ENCODE peak calls at places on chromosomes 1 and 21, in six cellular contexts. V is right lobe of liver, D is fibroblast of pulmonary artery, X is HCT116, W is prostate gland, P is esophagus squamous epithelium. B is an unnamed sample.

GRCh38 chr1:16111771-16112557 is 38.5 kb upstream of the FAM131C start:
- DNase-seq in P (no peak), W (no peak), D (peak), V (no peak), X (no peak), B (peak)

GRCh38 chr1:211345719-211346118 is 19.1 kb downstream of the TRAF5 start:
- DNase-seq in V (no peak), D (no peak), P (no peak), W (no peak), X (no peak), B (no peak)

GRCh38 chr21:16541366-16541765 is 811.6 kb downstream of the USP25 start:
- DNase-seq in D (no peak), W (no peak), X (no peak), P (no peak), V (no peak), B (no peak)

GRCh38 chr21:37159053-37159776 is 86.2 kb downstream of the TTC3 start:
- DNase-seq in X (no peak), V (no peak), W (no peak), D (no peak), P (no peak), B (no peak)

GRCh38 chr1:10852998-10853520 is 56.6 kb upstream of the CASZ1 start:
- DNase-seq in P (no peak), V (no peak), D (no peak), X (no peak), W (no peak), B (no peak)

GRCh38 chr1:165129568-165130164 is 226.8 kb downstream of the LMX1A start:
- DNase-seq in D (peak), W (peak), P (no peak), X (peak), V (peak), B (peak)

GRCh38 chr1:71047635-71048607 is at the start of gene PTGER3:
- DNase-seq in V (peak), D (no peak), X (no peak), P (no peak), W (peak), B (no peak)

GRCh38 chr1:55065649-55066048 is 26.3 kb downstream of the PCSK9 start:
- DNase-seq in W (no peak), X (no peak), V (no peak), P (no peak), D (no peak), B (no peak)

GRCh38 chr21:44932366-44933181 is 7.3 kb upstream of the SLX9 start:
- DNase-seq in D (no peak), X (no peak), W (no peak), V (peak), P (no peak), B (no peak)

GRCh38 chr1:62306065-62306464 is 13.2 kb downstream of the KANK4 start:
- DNase-seq in P (no peak), W (no peak), V (no peak), D (no peak), X (no peak), B (no peak)

GRCh38 chr1:241323510-241323909 is 33.5 kb downstream of the RGS7 start:
- DNase-seq in V (no peak), X (no peak), D (peak), W (no peak), P (no peak), B (peak)

GRCh38 chr1:36881541-36881940 is 152.8 kb downstream of the GRIK3 start:
- DNase-seq in W (peak), D (no peak), P (no peak), V (no peak), X (no peak), B (no peak)

GRCh38 chr1:218425647-218426342 is 80.7 kb downstream of the TGFB2 start:
- DNase-seq in D (peak), X (no peak), P (no peak), V (no peak), W (no peak), B (no peak)

GRCh38 chr1:77044133-77044849 is 174.9 kb downstream of the PIGK start:
- DNase-seq in V (no peak), P (no peak), D (no peak), W (no peak), X (no peak), B (no peak)

GRCh38 chr1:27391511-27392095 is 819 bp upstream of the GPR3 start:
- DNase-seq in D (peak), P (no peak), X (peak), W (peak), V (peak), B (no peak)

GRCh38 chr1:184237588-184237987 is 149.2 kb upstream of the C1orf21 start:
- DNase-seq in V (no peak), P (no peak), X (no peak), W (no peak), D (no peak), B (no peak)

GRCh38 chr1:246041360-246041759 is 465.7 kb downstream of the SMYD3 start:
- DNase-seq in P (no peak), W (no peak), D (no peak), X (no peak), V (no peak), B (no peak)

GRCh38 chr1:51906306-51907078 is 28.0 kb upstream of the NRDC start:
- DNase-seq in W (no peak), X (no peak), D (peak), V (no peak), P (no peak), B (peak)

GRCh38 chr1:200895801-200896570 is 1.3 kb downstream of the INAVA start:
- DNase-seq in W (no peak), V (no peak), P (no peak), D (no peak), X (no peak), B (no peak)

GRCh38 chr1:154155282-154155681 is 409 bp upstream of the NUP210L start:
- DNase-seq in W (peak), V (no peak), D (peak), X (no peak), P (no peak), B (no peak)

GRCh38 chr1:43235451-43236121 is 34.2 kb upstream of the TMEM125 start:
- DNase-seq in V (peak), D (no peak), X (no peak), P (no peak), W (peak), B (no peak)

GRCh38 chr1:58784758-58785423 is 1.0 kb upstream of the JUN start:
- DNase-seq in P (peak), W (peak), D (peak), V (peak), X (peak), B (peak)

GRCh38 chr1:20546637-20547036 is 5.7 kb upstream of the FAM43B start:
- DNase-seq in P (no peak), W (no peak), V (no peak), D (no peak), X (no peak), B (no peak)

GRCh38 chr1:20551945-20552727 is at the start of gene FAM43B:
- DNase-seq in D (peak), W (no peak), P (no peak), X (no peak), V (peak), B (no peak)

GRCh38 chr1:20552728-20553571 is 577 bp downstream of the FAM43B start:
- DNase-seq in X (no peak), P (no peak), D (peak), V (no peak), W (no peak), B (no peak)

GRCh38 chr1:20555025-20555757 is 2.8 kb downstream of the FAM43B start:
- DNase-seq in X (no peak), V (no peak), P (no peak), W (no peak), D (peak), B (no peak)

DNA sequence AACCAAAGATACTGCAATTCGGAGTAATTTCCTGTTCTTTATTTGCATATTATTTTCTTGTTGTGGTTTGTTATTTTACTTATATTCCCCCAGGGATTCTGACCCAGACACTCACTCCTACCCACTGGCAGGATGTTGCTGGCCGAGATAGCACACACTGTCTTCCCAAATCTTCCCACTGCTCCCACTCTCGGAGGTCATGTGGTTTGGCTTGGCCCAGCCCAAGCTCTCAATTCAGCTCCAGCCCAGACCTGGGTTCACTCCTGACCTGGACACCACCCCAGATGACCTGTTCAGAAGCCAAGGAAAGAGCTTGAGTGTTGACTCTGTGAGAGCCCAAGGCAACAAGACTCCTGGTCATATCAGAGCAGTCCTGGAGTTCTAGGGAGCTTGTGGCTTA is 1.2 kb upstream of the FAM43B start:
- DNase-seq in W (no peak), P (no peak), V (no peak), X (no peak), D (no peak), B (no peak)
- H3K4me3 ChIP-seq in W (no peak), P (no peak), V (no peak), X (no peak), D (no peak), B (no peak)

GRCh38 chr1:187417524-187417923 is 588.8 kb downstream of the PLA2G4A start:
- DNase-seq in V (no peak), X (no peak), W (no peak), D (no peak), P (no peak), B (no peak)

GRCh38 chr1:187411118-187411517 is 582.4 kb downstream of the PLA2G4A start:
- DNase-seq in V (no peak), P (no peak), D (no peak), W (no peak), X (no peak), B (no peak)

GRCh38 chr1:187415065-187415464 is 586.3 kb downstream of the PLA2G4A start:
- DNase-seq in P (no peak), X (no peak), W (no peak), D (no peak), V (no peak), B (no peak)

GRCh38 chr1:187409341-187409740 is 580.6 kb downstream of the PLA2G4A start:
- DNase-seq in W (no peak), P (no peak), X (no peak), V (no peak), D (peak), B (no peak)

GRCh38 chr1:187413770-187414169 is 585.0 kb downstream of the PLA2G4A start:
- DNase-seq in V (no peak), W (no peak), D (peak), X (peak), P (no peak), B (no peak)
- TF ChIP-seq CTCF in V (peak), W (peak), D (peak), X (peak), P (no peak), B (no peak)

GRCh38 chr1:240044620-240045019 is 47.1 kb upstream of the FMN2 start:
- DNase-seq in W (no peak), D (no peak), V (no peak), P (no peak), X (no peak), B (no peak)
- H3K4me3 ChIP-seq in W (no peak), D (no peak), V (no peak), P (no peak), X (no peak), B (no peak)

DNA sequence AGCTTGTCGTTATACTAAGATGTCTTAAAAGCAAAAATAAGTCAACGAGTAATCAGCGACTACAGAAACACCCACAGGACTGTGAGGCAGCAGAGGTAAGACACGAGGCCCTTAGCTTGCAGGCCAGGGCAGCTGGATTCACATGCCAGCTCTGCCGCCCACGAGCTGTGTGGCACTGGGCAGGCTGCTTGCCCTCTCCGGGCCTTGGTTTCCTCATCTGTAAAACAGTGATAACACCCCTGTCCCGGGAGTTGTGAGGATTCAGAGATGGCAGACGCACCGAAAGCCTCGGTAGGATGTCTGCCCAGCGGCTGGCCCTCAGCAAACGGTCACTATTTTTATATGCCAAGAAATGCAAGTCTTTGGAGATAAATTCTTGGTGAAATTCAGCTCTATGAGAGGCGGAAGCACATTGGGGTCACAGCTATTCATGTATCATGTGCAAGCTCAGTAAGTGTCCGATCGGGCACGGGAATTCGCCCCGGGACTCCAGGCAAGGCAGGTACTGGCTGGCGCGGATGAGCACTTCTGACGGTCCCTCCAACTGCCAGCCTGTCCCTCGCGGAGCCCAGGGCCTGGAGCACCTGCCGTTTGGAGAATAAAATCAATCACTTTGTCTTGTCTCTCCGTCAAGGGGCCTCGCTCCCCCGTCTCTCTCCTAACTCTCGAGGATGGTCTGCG is 1.1 kb downstream of the C2CD2 start:
- DNase-seq in D (no peak), P (no peak), X (no peak), W (no peak), V (no peak), B (no peak)
- TF ChIP-seq CTCF in D (no peak), P (no peak), X (no peak), W (no peak), V (no peak), B (no peak)

GRCh38 chr21:25422610-25423608 is 184.4 kb downstream of the MRPL39 start:
- DNase-seq in V (no peak), D (no peak), W (no peak), X (no peak), P (no peak), B (no peak)

GRCh38 chr21:25420831-25421230 is 186.4 kb downstream of the MRPL39 start:
- DNase-seq in P (no peak), V (no peak), W (no peak), D (no peak), X (no peak), B (no peak)

GRCh38 chr21:25424674-25425073 is 182.6 kb downstream of the MRPL39 start:
- DNase-seq in D (no peak), P (no peak), X (no peak), V (no peak), W (no peak), B (no peak)

GRCh38 chr21:25424045-25424444 is 183.2 kb downstream of the MRPL39 start:
- DNase-seq in D (no peak), X (no peak), W (no peak), P (no peak), V (no peak), B (no peak)

GRCh38 chr21:25421327-25422028 is 185.8 kb downstream of the MRPL39 start:
- DNase-seq in P (no peak), X (no peak), D (peak), W (no peak), V (no peak), B (peak)
- H3K4me3 ChIP-seq in P (no peak), X (no peak), D (no peak), W (no peak), V (no peak), B (no peak)

GRCh38 chr1:207967703-207968102 is 56.8 kb upstream of the CD34 start:
- DNase-seq in V (no peak), W (no peak), D (no peak), P (no peak), X (no peak), B (no peak)

GRCh38 chr1:207965602-207966387 is 54.9 kb upstream of the CD34 start:
- DNase-seq in P (no peak), X (no peak), D (no peak), W (no peak), V (no peak), B (no peak)

GRCh38 chr1:207968521-207968944 is 57.6 kb upstream of the CD34 start:
- DNase-seq in V (no peak), D (no peak), P (no peak), W (no peak), X (no peak), B (no peak)

GRCh38 chr1:207964195-207964966 is 53.5 kb upstream of the CD34 start:
- DNase-seq in D (peak), W (peak), X (no peak), V (no peak), P (no peak), B (no peak)

GRCh38 chr1:207966521-207966920 is 55.6 kb upstream of the CD34 start:
- DNase-seq in W (no peak), X (no peak), D (no peak), P (no peak), V (no peak), B (no peak)
- TF ChIP-seq CTCF in W (no peak), X (no peak), D (no peak), P (no peak), V (no peak), B (no peak)

GRCh38 chr1:33407339-33407738 is 23.6 kb downstream of the PHC2 start:
- DNase-seq in P (no peak), D (no peak), V (no peak), W (no peak), X (no peak), B (no peak)

GRCh38 chr1:33414879-33415278 is 16.0 kb downstream of the PHC2 start:
- DNase-seq in V (no peak), W (no peak), P (no peak), X (no peak), D (no peak), B (no peak)

GRCh38 chr1:33407750-33408436 is 23.0 kb downstream of the PHC2 start:
- DNase-seq in P (no peak), X (no peak), W (no peak), V (no peak), D (no peak), B (no peak)

DNA sequence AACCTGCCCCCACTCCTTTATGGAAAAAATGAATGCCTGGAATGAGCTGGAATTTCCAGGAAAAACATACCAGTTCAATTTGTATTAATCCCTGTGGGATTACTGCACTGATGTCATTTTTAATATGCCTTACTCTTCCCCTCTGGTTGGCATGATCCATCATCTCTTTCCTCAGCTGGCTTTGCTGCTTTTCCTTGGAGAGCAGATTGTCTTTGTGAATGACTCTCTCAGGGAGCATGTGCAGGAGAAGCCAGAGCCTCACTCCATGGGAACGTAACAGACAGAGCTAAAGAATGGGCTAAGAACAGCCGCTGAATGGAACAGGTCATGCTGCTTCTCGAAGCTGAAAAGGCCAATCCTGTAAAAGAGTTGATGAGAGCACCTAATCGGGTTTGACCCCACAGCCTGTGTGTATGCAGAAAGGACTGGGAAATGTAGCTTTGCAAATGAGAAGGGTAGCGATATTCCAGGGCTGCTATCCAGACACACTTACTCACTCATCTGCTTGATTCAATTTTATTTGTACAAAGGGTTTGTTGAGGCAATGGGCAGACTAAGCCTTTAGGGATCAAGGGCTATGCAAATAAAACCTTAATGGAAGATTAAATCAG is 20.7 kb downstream of the PHC2 start:
- DNase-seq in X (no peak), P (no peak), W (no peak), D (peak), V (no peak), B (no peak)
- H3K4me3 ChIP-seq in X (no peak), P (no peak), W (no peak), D (no peak), V (no peak), B (no peak)

DNA sequence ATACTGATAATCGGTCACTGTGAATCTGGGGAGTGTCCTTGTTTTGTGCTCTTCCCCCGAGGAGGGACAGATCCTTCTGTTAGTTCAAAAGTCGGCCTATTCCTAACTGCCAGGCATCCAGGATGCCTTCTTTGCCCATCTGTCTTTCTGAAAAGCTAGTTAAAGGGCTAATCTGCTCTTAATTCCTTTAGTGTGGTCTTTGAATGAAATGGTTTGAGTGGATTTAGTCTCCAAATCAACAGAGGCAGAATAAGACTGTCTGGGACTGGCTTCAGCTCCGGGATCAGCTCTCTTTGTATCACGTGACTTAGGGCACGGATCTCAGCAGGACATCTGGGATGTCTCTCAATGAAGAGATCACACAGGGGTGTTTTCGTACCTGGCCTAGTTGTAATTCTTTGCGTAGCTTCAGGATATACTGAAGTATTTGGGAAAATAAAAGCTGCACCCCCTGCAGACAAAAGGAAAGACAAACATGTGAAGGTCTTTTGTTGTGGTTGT is 98.0 kb downstream of the ERG start:
- DNase-seq in P (no peak), W (no peak), X (no peak), D (no peak), V (no peak), B (no peak)
- TF ChIP-seq CTCF in P (no peak), W (no peak), X (no peak), D (no peak), V (no peak), B (no peak)

DNA sequence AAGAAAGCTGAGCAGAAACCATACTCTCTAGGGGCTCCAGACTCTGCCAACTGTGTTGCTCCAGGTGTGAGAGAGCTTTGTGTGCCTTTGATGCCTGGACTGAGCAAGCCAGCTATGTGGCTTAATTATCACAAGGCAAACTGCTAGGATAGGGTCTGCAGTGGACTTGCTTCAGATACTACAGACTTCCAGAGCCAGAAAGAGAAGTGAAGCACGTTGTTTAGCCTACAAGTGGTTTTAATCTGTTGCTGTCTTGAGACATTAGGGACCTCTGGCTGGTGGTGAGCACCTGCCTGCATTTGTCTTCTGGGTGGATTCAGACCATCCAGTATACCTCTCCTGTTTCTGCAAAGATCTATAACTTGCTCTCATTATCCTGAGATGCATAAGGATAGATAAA is 353.4 kb upstream of the PLXNA2 start:
- DNase-seq in W (no peak), P (no peak), V (no peak), X (no peak), D (no peak), B (no peak)
- H3K4me3 ChIP-seq in W (no peak), P (no peak), V (no peak), X (no peak), D (no peak), B (no peak)

GRCh38 chr1:87331319-87332269 is 2.9 kb downstream of the LMO4 start:
- DNase-seq in P (no peak), X (peak), D (peak), W (peak), V (peak), B (no peak)
- TF ChIP-seq CTCF in P (no peak), X (no peak), D (peak), W (no peak), V (no peak), B (peak)